ENCODE peak calls at places on chromosomes 6 and 20, in ten cellular contexts. H, O, Z, N, L, G, I, F, Q and U are unnamed samples.

GRCh38 chr6:33112148-33112547 is 36.4 kb downstream of the HLA-DPB1 start:
- DNase-seq in H (peak), O (no peak), Z (no peak), N (peak), L (peak), G (no peak), I (peak), F (peak), Q (peak), U (no peak)

GRCh38 chr6:46772754-46773153 is 20.4 kb upstream of the MEP1A start:
- DNase-seq in H (no peak), O (no peak), Z (no peak), N (no peak), L (no peak), G (no peak), I (no peak), F (no peak), Q (no peak), U (no peak)

GRCh38 chr20:33120934-33121333 is 41.5 kb downstream of the BPIFB4 start:
- DNase-seq in H (no peak), O (no peak), Z (no peak), N (no peak), L (no peak), G (no peak), I (no peak), F (no peak), Q (no peak), U (no peak)

GRCh38 chr20:32358883-32359632 is 927 bp downstream of the ASXL1 start:
- DNase-seq in H (peak), O (peak), Z (no peak), N (peak), L (peak), G (peak), I (peak), F (peak), Q (peak), U (peak)

GRCh38 chr20:63895886-63896135 is 885 bp downstream of the DNAJC5 start:
- DNase-seq in H (no peak), O (no peak), Z (no peak), N (peak), L (no peak), G (no peak), I (no peak), F (peak), Q (no peak), U (no peak)

GRCh38 chr6:138618168-138618567 is 118.9 kb upstream of the NHSL1 start:
- DNase-seq in H (no peak), O (no peak), Z (no peak), N (no peak), L (no peak), G (no peak), I (no peak), F (no peak), Q (no peak), U (no peak)

GRCh38 chr20:47905628-47906487 is 120.6 kb upstream of the SULF2 start:
- DNase-seq in H (no peak), O (no peak), Z (no peak), N (no peak), L (peak), G (no peak), I (no peak), F (no peak), Q (no peak), U (no peak)

GRCh38 chr6:240151-240550 is 52.1 kb upstream of the DUSP22 start:
- DNase-seq in H (no peak), O (no peak), Z (no peak), N (no peak), L (no peak), G (no peak), I (no peak), F (no peak), Q (no peak), U (no peak)

GRCh38 chr20:24948939-24949679 is at the start of gene CST7:
- DNase-seq in H (peak), O (no peak), Z (no peak), N (no peak), L (no peak), G (no peak), I (no peak), F (peak), Q (no peak), U (no peak)

GRCh38 chr6:136566007-136566487 is 15.8 kb upstream of the MAP7 start:
- DNase-seq in H (no peak), O (no peak), Z (no peak), N (no peak), L (no peak), G (no peak), I (no peak), F (no peak), Q (no peak), U (no peak)

GRCh38 chr6:63839485-63839884 is 203.9 kb downstream of the PHF3 start:
- DNase-seq in H (no peak), O (no peak), Z (no peak), N (no peak), L (no peak), G (no peak), I (no peak), F (no peak), Q (no peak), U (no peak)

GRCh38 chr6:168299541-168300511 is 19.8 kb downstream of the DACT2 start:
- DNase-seq in H (no peak), O (no peak), Z (no peak), N (no peak), L (no peak), G (no peak), I (no peak), F (no peak), Q (no peak), U (no peak)

GRCh38 chr6:143119260-143119659 is 58.6 kb downstream of the AIG1 start:
- DNase-seq in H (no peak), O (no peak), Z (no peak), N (no peak), L (no peak), G (no peak), I (no peak), F (no peak), Q (no peak), U (no peak)

GRCh38 chr6:108167449-108167903 is 1.7 kb downstream of the NR2E1 start:
- DNase-seq in H (no peak), O (no peak), Z (no peak), N (no peak), L (no peak), G (no peak), I (no peak), F (no peak), Q (no peak), U (no peak)

GRCh38 chr20:39822667-39823066 is 860.5 kb downstream of the DHX35 start:
- DNase-seq in H (no peak), O (no peak), Z (no peak), N (peak), L (no peak), G (no peak), I (peak), F (no peak), Q (no peak), U (no peak)

GRCh38 chr6:14612016-14612415 is 494.4 kb downstream of the CD83 start:
- DNase-seq in H (peak), O (no peak), Z (peak), N (peak), L (no peak), G (no peak), I (peak), F (no peak), Q (no peak), U (no peak)

GRCh38 chr6:111777357-111777756 is 95.9 kb downstream of the FYN start:
- DNase-seq in H (no peak), O (no peak), Z (no peak), N (no peak), L (peak), G (no peak), I (peak), F (no peak), Q (no peak), U (no peak)

GRCh38 chr6:1987640-1988039 is 257.8 kb downstream of the GMDS start:
- DNase-seq in H (no peak), O (no peak), Z (peak), N (peak), L (no peak), G (no peak), I (peak), F (no peak), Q (no peak), U (no peak)

GRCh38 chr6:157732007-157732406 is 91.0 kb upstream of the SNX9 start:
- DNase-seq in H (no peak), O (no peak), Z (no peak), N (no peak), L (no peak), G (no peak), I (no peak), F (no peak), Q (no peak), U (no peak)

GRCh38 chr6:14328163-14328562 is 210.6 kb downstream of the CD83 start:
- DNase-seq in H (no peak), O (no peak), Z (no peak), N (no peak), L (peak), G (no peak), I (no peak), F (no peak), Q (no peak), U (no peak)

GRCh38 chr20:40997116-40997515 is 31.5 kb upstream of the TOP1 start:
- DNase-seq in H (no peak), O (no peak), Z (no peak), N (no peak), L (no peak), G (no peak), I (no peak), F (no peak), Q (no peak), U (no peak)

GRCh38 chr6:137157601-137158000 is 15.8 kb downstream of the IL22RA2 start:
- DNase-seq in H (no peak), O (peak), Z (no peak), N (no peak), L (peak), G (no peak), I (no peak), F (no peak), Q (no peak), U (no peak)

GRCh38 chr6:76694779-76695178 is 622.3 kb upstream of the IMPG1 start:
- DNase-seq in H (no peak), O (no peak), Z (no peak), N (no peak), L (no peak), G (no peak), I (no peak), F (no peak), Q (no peak), U (no peak)

GRCh38 chr6:79574636-79575035 is 37.4 kb upstream of the LCA5 start:
- DNase-seq in H (peak), O (no peak), Z (peak), N (peak), L (no peak), G (no peak), I (peak), F (no peak), Q (no peak), U (no peak)

GRCh38 chr20:51460163-51460562 is 82.4 kb downstream of the NFATC2 start:
- DNase-seq in H (no peak), O (no peak), Z (no peak), N (no peak), L (no peak), G (no peak), I (no peak), F (no peak), Q (no peak), U (no peak)

GRCh38 chr20:45223136-45223535 is 2.0 kb downstream of the SEMG2 start:
- DNase-seq in H (no peak), O (no peak), Z (no peak), N (no peak), L (no peak), G (no peak), I (no peak), F (no peak), Q (no peak), U (no peak)

GRCh38 chr6:11050735-11051134 is 6.6 kb upstream of the ELOVL2 start:
- DNase-seq in H (no peak), O (no peak), Z (peak), N (peak), L (no peak), G (no peak), I (peak), F (no peak), Q (no peak), U (no peak)

GRCh38 chr6:98847767-98848538 is 13.6 kb downstream of the POU3F2 start:
- DNase-seq in H (no peak), O (no peak), Z (no peak), N (no peak), L (no peak), G (no peak), I (no peak), F (no peak), Q (no peak), U (no peak)

GRCh38 chr20:9172908-9173307 is 104.0 kb downstream of the PLCB4 start:
- DNase-seq in H (no peak), O (no peak), Z (no peak), N (no peak), L (peak), G (no peak), I (peak), F (no peak), Q (no peak), U (no peak)

GRCh38 chr20:33081411-33082154 is 2.1 kb downstream of the BPIFB4 start:
- DNase-seq in H (no peak), O (no peak), Z (no peak), N (no peak), L (no peak), G (no peak), I (no peak), F (no peak), Q (no peak), U (no peak)

GRCh38 chr6:21354805-21355238 is 238.7 kb upstream of the SOX4 start:
- DNase-seq in H (no peak), O (no peak), Z (no peak), N (no peak), L (no peak), G (no peak), I (no peak), F (no peak), Q (no peak), U (no peak)

GRCh38 chr6:157885211-157885788 is 62.3 kb downstream of the SNX9 start:
- DNase-seq in H (no peak), O (no peak), Z (no peak), N (no peak), L (no peak), G (no peak), I (no peak), F (peak), Q (no peak), U (no peak)